ENCODE peak calls at places on chromosomes 16 and 17, in seven cellular contexts. One of them, this sample, is unnamed.

GRCh38 chr17:37744961-37745800 is at the start of gene HNF1B:
- DNase-seq in A549: peak; percentile 68
- DNase-seq in BJ: no peak
- DNase-seq in left ventricle myocardium inferior: no peak
- DNase-seq in lower leg skin: no peak
- DNase-seq in esophagus muscularis mucosa: no peak
- DNase-seq in psoas muscle: no peak
- DNase-seq in this sample: no peak

GRCh38 chr16:55125818-55126385 is 195.2 kb downstream of the IRX5 start:
- DNase-seq in A549: no peak
- DNase-seq in BJ: no peak
- DNase-seq in left ventricle myocardium inferior: no peak
- DNase-seq in lower leg skin: no peak
- DNase-seq in esophagus muscularis mucosa: no peak
- DNase-seq in psoas muscle: no peak
- DNase-seq in this sample: no peak

GRCh38 chr16:70665113-70665694 is 18.8 kb downstream of the IL34 start:
- DNase-seq in A549: no peak
- DNase-seq in BJ: no peak
- DNase-seq in left ventricle myocardium inferior: no peak
- DNase-seq in lower leg skin: no peak
- DNase-seq in esophagus muscularis mucosa: no peak
- DNase-seq in psoas muscle: no peak
- DNase-seq in this sample: no peak

GRCh38 chr17:13476722-13477121 is 125.0 kb downstream of the HS3ST3A1 start:
- DNase-seq in A549: no peak
- DNase-seq in BJ: no peak
- DNase-seq in left ventricle myocardium inferior: no peak
- DNase-seq in lower leg skin: no peak
- DNase-seq in esophagus muscularis mucosa: no peak
- DNase-seq in psoas muscle: no peak
- DNase-seq in this sample: no peak

GRCh38 chr17:49565948-49566491 is 9.7 kb upstream of the NXPH3 start:
- DNase-seq in A549: no peak
- DNase-seq in BJ: no peak
- DNase-seq in left ventricle myocardium inferior: peak; percentile 74
- DNase-seq in lower leg skin: no peak
- DNase-seq in esophagus muscularis mucosa: peak; percentile 96
- DNase-seq in psoas muscle: peak; percentile 91
- DNase-seq in this sample: no peak

GRCh38 chr17:44159519-44160210 is 10.8 kb upstream of the ASB16 start:
- DNase-seq in A549: no peak
- DNase-seq in BJ: no peak
- DNase-seq in left ventricle myocardium inferior: no peak
- DNase-seq in lower leg skin: no peak
- DNase-seq in esophagus muscularis mucosa: no peak
- DNase-seq in psoas muscle: no peak
- DNase-seq in this sample: no peak

GRCh38 chr17:46977750-46978488 is 1.1 kb downstream of the RPRML start:
- DNase-seq in A549: no peak
- DNase-seq in BJ: no peak
- DNase-seq in left ventricle myocardium inferior: no peak
- DNase-seq in lower leg skin: no peak
- DNase-seq in esophagus muscularis mucosa: no peak
- DNase-seq in psoas muscle: no peak
- DNase-seq in this sample: no peak

GRCh38 chr16:17515421-17516210 is 44.9 kb upstream of the XYLT1 start:
- DNase-seq in A549: peak; percentile 20
- DNase-seq in BJ: peak; percentile 71
- DNase-seq in left ventricle myocardium inferior: no peak
- DNase-seq in lower leg skin: no peak
- DNase-seq in esophagus muscularis mucosa: no peak
- DNase-seq in psoas muscle: no peak
- DNase-seq in this sample: no peak

GRCh38 chr17:62653002-62653830 is 25.7 kb downstream of the MRC2 start:
- DNase-seq in A549: peak; percentile 69
- DNase-seq in BJ: no peak
- DNase-seq in left ventricle myocardium inferior: peak; percentile 77
- DNase-seq in lower leg skin: peak; percentile 93
- DNase-seq in esophagus muscularis mucosa: no peak
- DNase-seq in psoas muscle: peak; percentile 79
- DNase-seq in this sample: no peak

GRCh38 chr16:87330646-87331045 is 13.5 kb upstream of the C16orf95 start:
- DNase-seq in A549: no peak
- DNase-seq in BJ: no peak
- DNase-seq in left ventricle myocardium inferior: no peak
- DNase-seq in lower leg skin: no peak
- DNase-seq in esophagus muscularis mucosa: no peak
- DNase-seq in psoas muscle: peak; percentile 28
- DNase-seq in this sample: no peak

GRCh38 chr17:79570653-79571052 is 40.2 kb downstream of the RBFOX3 start:
- DNase-seq in A549: no peak
- DNase-seq in BJ: no peak
- DNase-seq in left ventricle myocardium inferior: no peak
- DNase-seq in lower leg skin: no peak
- DNase-seq in esophagus muscularis mucosa: no peak
- DNase-seq in psoas muscle: peak; percentile 32
- DNase-seq in this sample: no peak

GRCh38 chr16:26856791-26857190 is 209.9 kb upstream of the C16orf82 start:
- DNase-seq in A549: no peak
- DNase-seq in BJ: no peak
- DNase-seq in left ventricle myocardium inferior: no peak
- DNase-seq in lower leg skin: peak; percentile 21
- DNase-seq in esophagus muscularis mucosa: peak; percentile 55
- DNase-seq in psoas muscle: no peak
- DNase-seq in this sample: no peak

GRCh38 chr16:57999366-57999970 is 1.0 kb downstream of the ZNF319 start:
- DNase-seq in A549: peak; percentile 31
- DNase-seq in BJ: no peak
- DNase-seq in left ventricle myocardium inferior: no peak
- DNase-seq in lower leg skin: no peak
- DNase-seq in esophagus muscularis mucosa: no peak
- DNase-seq in psoas muscle: no peak
- DNase-seq in this sample: no peak

GRCh38 chr16:85781685-85782370 is 17.5 kb downstream of the EMC8 start:
- DNase-seq in A549: no peak
- DNase-seq in BJ: no peak
- DNase-seq in left ventricle myocardium inferior: peak; percentile 63
- DNase-seq in lower leg skin: no peak
- DNase-seq in esophagus muscularis mucosa: no peak
- DNase-seq in psoas muscle: peak; percentile 79
- DNase-seq in this sample: no peak
- H3K4me3 ChIP-seq in A549: no peak overlapping the region
- H3K4me3 ChIP-seq in BJ: no peak overlapping the region
- H3K4me3 ChIP-seq in left ventricle myocardium inferior: no peak overlapping the region
- H3K4me3 ChIP-seq in lower leg skin: no peak overlapping the region
- H3K4me3 ChIP-seq in esophagus muscularis mucosa: no peak overlapping the region
- H3K4me3 ChIP-seq in psoas muscle: no peak overlapping the region
- H3K4me3 ChIP-seq in this sample: no peak overlapping the region

GRCh38 chr16:6725634-6726331 is 606.9 kb upstream of the RBFOX1 start:
- DNase-seq in A549: peak; percentile 1
- DNase-seq in BJ: no peak
- DNase-seq in left ventricle myocardium inferior: no peak
- DNase-seq in lower leg skin: no peak
- DNase-seq in esophagus muscularis mucosa: no peak
- DNase-seq in psoas muscle: no peak
- DNase-seq in this sample: no peak
- TF ChIP-seq CTCF in A549: no peak
- TF ChIP-seq CTCF in BJ: no peak
- TF ChIP-seq CTCF in left ventricle myocardium inferior: no peak
- TF ChIP-seq CTCF in lower leg skin: no peak
- TF ChIP-seq CTCF in esophagus muscularis mucosa: no peak
- TF ChIP-seq CTCF in psoas muscle: no peak
- TF ChIP-seq CTCF in this sample: peak; percentile 57

DNA sequence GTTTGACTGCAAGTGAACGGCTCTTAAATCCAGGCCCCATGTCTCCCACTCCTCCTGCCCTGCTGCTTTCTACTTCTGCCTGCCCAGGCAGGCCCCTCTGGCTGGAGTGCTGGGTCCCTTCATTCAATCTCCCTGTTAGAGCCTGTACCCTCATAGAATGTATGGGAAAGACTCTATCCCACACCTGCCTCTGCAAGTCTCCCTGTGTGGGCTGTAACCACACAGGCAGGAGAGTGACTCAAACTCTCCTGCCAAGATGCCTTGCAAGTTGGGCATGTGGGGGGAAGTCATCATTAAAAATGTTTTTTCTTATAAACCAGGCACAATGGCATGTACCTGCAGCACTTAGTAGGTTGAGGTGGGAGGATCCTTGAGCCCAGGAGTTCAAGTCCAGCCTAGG is 77.5 kb downstream of the PLXDC1 start:
- DNase-seq in A549: no peak
- DNase-seq in BJ: no peak
- DNase-seq in left ventricle myocardium inferior: no peak
- DNase-seq in lower leg skin: no peak
- DNase-seq in esophagus muscularis mucosa: no peak
- DNase-seq in psoas muscle: no peak
- DNase-seq in this sample: no peak
- H3K4me3 ChIP-seq in A549: no peak overlapping the region
- H3K4me3 ChIP-seq in BJ: no peak overlapping the region
- H3K4me3 ChIP-seq in left ventricle myocardium inferior: no peak overlapping the region
- H3K4me3 ChIP-seq in lower leg skin: no peak overlapping the region
- H3K4me3 ChIP-seq in esophagus muscularis mucosa: no peak overlapping the region
- H3K4me3 ChIP-seq in psoas muscle: no peak overlapping the region
- H3K4me3 ChIP-seq in this sample: no peak overlapping the region

GRCh38 chr16:521381-522210 is 5.9 kb upstream of the CAPN15 start:
- DNase-seq in A549: no peak
- DNase-seq in BJ: no peak
- DNase-seq in left ventricle myocardium inferior: no peak
- DNase-seq in lower leg skin: no peak
- DNase-seq in esophagus muscularis mucosa: no peak
- DNase-seq in psoas muscle: no peak
- DNase-seq in this sample: no peak
- TF ChIP-seq CTCF in A549: no peak
- TF ChIP-seq CTCF in BJ: peak; percentile 6
- TF ChIP-seq CTCF in left ventricle myocardium inferior: no peak
- TF ChIP-seq CTCF in lower leg skin: no peak
- TF ChIP-seq CTCF in esophagus muscularis mucosa: no peak
- TF ChIP-seq CTCF in psoas muscle: no peak
- TF ChIP-seq CTCF in this sample: no peak